ENCODE peak calls at places on chromosomes 13 and 19, in nine cellular contexts. One of them, this sample, is unnamed.

GRCh38 chr13:100520936-100521765 is 67.4 kb downstream of the GGACT start:
- DNase-seq in neural progenitor cell: peak; percentile 67
- DNase-seq in breast epithelium: no peak
- DNase-seq in psoas muscle: no peak
- DNase-seq in uterus: no peak
- DNase-seq in heart right ventricle: no peak
- DNase-seq in fibroblast of lung: no peak
- DNase-seq in A549: no peak
- DNase-seq in K562: no peak
- DNase-seq in this sample: no peak

GRCh38 chr19:11479470-11480080 is 1.3 kb downstream of the ELAVL3 start:
- DNase-seq in neural progenitor cell: peak; percentile 85
- DNase-seq in uterus: no peak
- DNase-seq in psoas muscle: no peak
- DNase-seq in heart right ventricle: no peak
- DNase-seq in breast epithelium: no peak
- DNase-seq in K562: peak; percentile 100
- DNase-seq in A549: no peak
- DNase-seq in fibroblast of lung: peak; percentile 15
- DNase-seq in this sample: peak; percentile 67

GRCh38 chr13:89857502-89857901 is 1490.0 kb upstream of the MIR17HG start:
- DNase-seq in fibroblast of lung: no peak
- DNase-seq in heart right ventricle: no peak
- DNase-seq in breast epithelium: no peak
- DNase-seq in neural progenitor cell: no peak
- DNase-seq in K562: no peak
- DNase-seq in uterus: no peak
- DNase-seq in psoas muscle: no peak
- DNase-seq in A549: no peak
- DNase-seq in this sample: no peak

GRCh38 chr19:57850553-57851017 is 926 bp downstream of the ZNF587 start:
- DNase-seq in fibroblast of lung: peak; percentile 82
- DNase-seq in breast epithelium: no peak
- DNase-seq in psoas muscle: no peak
- DNase-seq in uterus: no peak
- DNase-seq in A549: peak; percentile 41
- DNase-seq in K562: peak; percentile 41
- DNase-seq in neural progenitor cell: peak; percentile 56
- DNase-seq in heart right ventricle: peak; percentile 11
- DNase-seq in this sample: no peak

GRCh38 chr13:110921695-110922094 is 6.8 kb upstream of the ANKRD10 start:
- DNase-seq in K562: no peak
- DNase-seq in neural progenitor cell: peak; percentile 55
- DNase-seq in uterus: no peak
- DNase-seq in fibroblast of lung: no peak
- DNase-seq in breast epithelium: no peak
- DNase-seq in A549: no peak
- DNase-seq in psoas muscle: no peak
- DNase-seq in heart right ventricle: no peak
- DNase-seq in this sample: no peak

GRCh38 chr13:31072041-31072440 is 89.7 kb downstream of the HSPH1 start:
- DNase-seq in uterus: no peak
- DNase-seq in neural progenitor cell: no peak
- DNase-seq in psoas muscle: no peak
- DNase-seq in K562: no peak
- DNase-seq in fibroblast of lung: peak; percentile 47
- DNase-seq in heart right ventricle: no peak
- DNase-seq in A549: no peak
- DNase-seq in breast epithelium: no peak
- DNase-seq in this sample: no peak

GRCh38 chr19:32345261-32346207 is at the start of gene ZNF507:
- DNase-seq in K562: peak; percentile 98
- DNase-seq in A549: peak; percentile 92
- DNase-seq in neural progenitor cell: peak; percentile 93
- DNase-seq in breast epithelium: peak; percentile 83
- DNase-seq in heart right ventricle: peak; percentile 82
- DNase-seq in fibroblast of lung: peak; percentile 63
- DNase-seq in psoas muscle: peak; percentile 87
- DNase-seq in uterus: peak; percentile 73
- DNase-seq in this sample: peak; percentile 84

GRCh38 chr13:26022538-26023292 is 29.1 kb downstream of the SHISA2 start:
- DNase-seq in fibroblast of lung: peak; percentile 73
- DNase-seq in neural progenitor cell: no peak
- DNase-seq in breast epithelium: peak; percentile 89
- DNase-seq in heart right ventricle: peak; percentile 77
- DNase-seq in uterus: no peak
- DNase-seq in K562: no peak
- DNase-seq in A549: peak; percentile 2
- DNase-seq in psoas muscle: peak; percentile 86
- DNase-seq in this sample: no peak

GRCh38 chr19:19406878-19407639 is 1.6 kb downstream of the GATAD2A start:
- DNase-seq in uterus: no peak
- DNase-seq in heart right ventricle: no peak
- DNase-seq in K562: no peak
- DNase-seq in neural progenitor cell: peak; percentile 28
- DNase-seq in fibroblast of lung: peak; percentile 52
- DNase-seq in A549: peak; percentile 53
- DNase-seq in psoas muscle: no peak
- DNase-seq in breast epithelium: no peak
- DNase-seq in this sample: peak; percentile 63

GRCh38 chr19:10299545-10300458 is 9.8 kb downstream of the ZGLP1 start:
- DNase-seq in neural progenitor cell: no peak
- DNase-seq in psoas muscle: no peak
- DNase-seq in K562: peak; percentile 85
- DNase-seq in uterus: no peak
- DNase-seq in fibroblast of lung: no peak
- DNase-seq in A549: no peak
- DNase-seq in breast epithelium: no peak
- DNase-seq in heart right ventricle: no peak
- DNase-seq in this sample: peak; percentile 37

GRCh38 chr13:37490176-37490575 is 108.4 kb downstream of the POSTN start:
- DNase-seq in heart right ventricle: no peak
- DNase-seq in uterus: no peak
- DNase-seq in A549: no peak
- DNase-seq in K562: no peak
- DNase-seq in neural progenitor cell: no peak
- DNase-seq in breast epithelium: no peak
- DNase-seq in fibroblast of lung: peak; percentile 61
- DNase-seq in psoas muscle: no peak
- DNase-seq in this sample: no peak

GRCh38 chr19:31761281-31761913 is 412.2 kb upstream of the TSHZ3 start:
- DNase-seq in A549: no peak
- DNase-seq in K562: no peak
- DNase-seq in neural progenitor cell: peak; percentile 11
- DNase-seq in fibroblast of lung: no peak
- DNase-seq in uterus: no peak
- DNase-seq in heart right ventricle: no peak
- DNase-seq in psoas muscle: no peak
- DNase-seq in breast epithelium: no peak
- DNase-seq in this sample: no peak

DNA sequence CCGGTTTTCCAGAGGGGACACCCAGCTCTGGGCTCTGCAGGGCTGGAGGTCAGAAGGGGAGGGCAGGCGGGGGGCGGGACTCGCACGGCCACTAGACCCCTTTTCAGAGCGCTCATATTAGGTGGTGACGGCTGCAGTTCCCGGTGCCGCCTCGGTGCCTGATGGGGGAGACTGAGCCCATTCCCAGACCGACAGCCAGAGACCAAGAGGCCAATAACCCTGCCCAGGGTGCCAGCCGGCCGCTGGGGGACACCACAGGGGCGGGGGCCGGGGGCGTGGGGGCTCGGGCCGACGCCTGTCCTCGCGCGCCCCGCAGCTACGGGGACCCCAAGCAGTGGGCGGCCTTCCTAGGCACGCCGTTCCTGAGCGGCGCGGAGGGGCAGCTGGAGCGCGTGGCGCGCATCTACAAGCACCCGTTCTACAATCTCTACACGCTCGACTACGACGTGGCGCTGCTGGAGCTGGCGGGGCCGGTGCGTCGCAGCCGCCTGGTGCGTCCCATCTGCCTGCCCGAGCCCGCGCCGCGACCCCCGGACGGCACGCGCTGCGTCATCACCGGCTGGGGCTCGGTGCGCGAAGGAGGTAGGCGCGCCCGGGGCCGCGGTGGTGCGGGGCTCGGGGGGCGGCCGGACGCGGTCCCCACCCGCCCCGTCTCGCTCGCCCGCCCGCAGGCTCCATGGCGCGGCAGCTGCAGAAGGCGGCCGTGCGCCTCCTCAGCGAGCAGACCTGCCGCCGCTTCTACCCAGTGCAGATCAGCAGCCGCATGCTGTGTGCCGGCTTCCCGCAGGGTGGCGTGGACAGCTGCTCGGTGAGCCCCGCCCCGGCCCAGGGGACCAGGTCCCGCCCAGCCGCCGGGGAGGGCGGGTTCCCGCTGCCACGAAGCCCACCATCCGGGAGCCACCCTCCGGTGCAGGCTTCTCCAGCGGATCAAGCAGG is 2.4 kb downstream of the TIMM13 start:
- DNase-seq in breast epithelium: no peak
- DNase-seq in fibroblast of lung: peak; percentile 76
- DNase-seq in heart right ventricle: no peak
- DNase-seq in uterus: no peak
- DNase-seq in psoas muscle: peak; percentile 70
- DNase-seq in K562: peak; percentile 29
- DNase-seq in neural progenitor cell: peak; percentile 85
- DNase-seq in A549: no peak
- DNase-seq in this sample: no peak
- TF ChIP-seq CTCF in breast epithelium: no peak
- TF ChIP-seq CTCF in fibroblast of lung: peak; percentile 39
- TF ChIP-seq CTCF in heart right ventricle: no peak
- TF ChIP-seq CTCF in uterus: peak; percentile 22
- TF ChIP-seq CTCF in psoas muscle: peak; percentile 41
- TF ChIP-seq CTCF in K562: no peak
- TF ChIP-seq CTCF in neural progenitor cell: peak; percentile 49
- TF ChIP-seq CTCF in A549: no peak
- TF ChIP-seq CTCF in this sample: no peak

GRCh38 chr19:35119578-35119977 is 4.0 kb downstream of the FXYD3 start:
- DNase-seq in breast epithelium: no peak
- DNase-seq in K562: no peak
- DNase-seq in uterus: no peak
- DNase-seq in A549: no peak
- DNase-seq in fibroblast of lung: no peak
- DNase-seq in neural progenitor cell: no peak
- DNase-seq in heart right ventricle: no peak
- DNase-seq in psoas muscle: no peak
- DNase-seq in this sample: no peak
- H3K27ac ChIP-seq in breast epithelium: peak overlapping the region; percentile 90
- H3K27ac ChIP-seq in K562: no peak overlapping the region
- H3K27ac ChIP-seq in uterus: peak overlapping the region; percentile 27
- H3K27ac ChIP-seq in A549: no peak overlapping the region
- H3K27ac ChIP-seq in fibroblast of lung: no peak overlapping the region
- H3K27ac ChIP-seq in neural progenitor cell: no peak overlapping the region
- H3K27ac ChIP-seq in heart right ventricle: no peak overlapping the region
- H3K27ac ChIP-seq in psoas muscle: no peak overlapping the region
- H3K27ac ChIP-seq in this sample: peak overlapping the region; percentile 99

GRCh38 chr19:16456652-16457194 is 15.0 kb downstream of the EPS15L1 start:
- DNase-seq in fibroblast of lung: no peak
- DNase-seq in breast epithelium: no peak
- DNase-seq in heart right ventricle: no peak
- DNase-seq in uterus: no peak
- DNase-seq in A549: no peak
- DNase-seq in K562: no peak
- DNase-seq in neural progenitor cell: no peak
- DNase-seq in psoas muscle: no peak
- DNase-seq in this sample: no peak

GRCh38 chr19:16458391-16459128 is 13.2 kb downstream of the EPS15L1 start:
- DNase-seq in heart right ventricle: no peak
- DNase-seq in fibroblast of lung: no peak
- DNase-seq in A549: no peak
- DNase-seq in breast epithelium: no peak
- DNase-seq in K562: no peak
- DNase-seq in neural progenitor cell: no peak
- DNase-seq in psoas muscle: no peak
- DNase-seq in uterus: no peak
- DNase-seq in this sample: no peak

GRCh38 chr19:16457195-16457953 is 14.4 kb downstream of the EPS15L1 start:
- DNase-seq in fibroblast of lung: peak; percentile 61
- DNase-seq in breast epithelium: no peak
- DNase-seq in neural progenitor cell: peak; percentile 23
- DNase-seq in heart right ventricle: peak; percentile 38
- DNase-seq in uterus: peak; percentile 50
- DNase-seq in psoas muscle: peak; percentile 49
- DNase-seq in A549: no peak
- DNase-seq in K562: peak; percentile 57
- DNase-seq in this sample: no peak

GRCh38 chr19:16459680-16460079 is 12.1 kb downstream of the EPS15L1 start:
- DNase-seq in A549: no peak
- DNase-seq in heart right ventricle: no peak
- DNase-seq in breast epithelium: no peak
- DNase-seq in fibroblast of lung: no peak
- DNase-seq in neural progenitor cell: no peak
- DNase-seq in psoas muscle: no peak
- DNase-seq in K562: no peak
- DNase-seq in uterus: no peak
- DNase-seq in this sample: no peak

GRCh38 chr19:16457954-16458331 is 13.8 kb downstream of the EPS15L1 start:
- DNase-seq in heart right ventricle: no peak
- DNase-seq in A549: no peak
- DNase-seq in uterus: no peak
- DNase-seq in breast epithelium: no peak
- DNase-seq in fibroblast of lung: no peak
- DNase-seq in psoas muscle: peak; percentile 46
- DNase-seq in K562: no peak
- DNase-seq in neural progenitor cell: no peak
- DNase-seq in this sample: no peak
- H3K4me3 ChIP-seq in heart right ventricle: no peak overlapping the region
- H3K4me3 ChIP-seq in A549: no peak overlapping the region
- H3K4me3 ChIP-seq in uterus: no peak overlapping the region
- H3K4me3 ChIP-seq in breast epithelium: peak overlapping the region; percentile 53
- H3K4me3 ChIP-seq in fibroblast of lung: no peak overlapping the region
- H3K4me3 ChIP-seq in psoas muscle: peak overlapping the region; percentile 44
- H3K4me3 ChIP-seq in K562: no peak overlapping the region
- H3K4me3 ChIP-seq in neural progenitor cell: no peak overlapping the region
- H3K4me3 ChIP-seq in this sample: no peak overlapping the region

GRCh38 chr19:49468199-49468598 is 5.8 kb upstream of the FLT3LG start:
- DNase-seq in A549: no peak
- DNase-seq in breast epithelium: no peak
- DNase-seq in K562: peak; percentile 5
- DNase-seq in uterus: no peak
- DNase-seq in psoas muscle: no peak
- DNase-seq in heart right ventricle: no peak
- DNase-seq in fibroblast of lung: no peak
- DNase-seq in neural progenitor cell: no peak
- DNase-seq in this sample: no peak

GRCh38 chr19:49468746-49469447 is 5.1 kb upstream of the FLT3LG start:
- DNase-seq in A549: peak; percentile 82
- DNase-seq in heart right ventricle: peak; percentile 92
- DNase-seq in psoas muscle: peak; percentile 76
- DNase-seq in K562: peak; percentile 85
- DNase-seq in breast epithelium: no peak
- DNase-seq in neural progenitor cell: peak; percentile 94
- DNase-seq in fibroblast of lung: peak; percentile 23
- DNase-seq in uterus: peak; percentile 84
- DNase-seq in this sample: no peak

GRCh38 chr19:49472936-49473335 is 1.1 kb upstream of the FLT3LG start:
- DNase-seq in neural progenitor cell: no peak
- DNase-seq in uterus: no peak
- DNase-seq in psoas muscle: no peak
- DNase-seq in heart right ventricle: no peak
- DNase-seq in K562: no peak
- DNase-seq in A549: no peak
- DNase-seq in breast epithelium: no peak
- DNase-seq in fibroblast of lung: no peak
- DNase-seq in this sample: no peak

GRCh38 chr19:49470615-49470978 is 3.4 kb upstream of the FLT3LG start:
- DNase-seq in A549: no peak
- DNase-seq in neural progenitor cell: no peak
- DNase-seq in uterus: no peak
- DNase-seq in heart right ventricle: no peak
- DNase-seq in fibroblast of lung: no peak
- DNase-seq in breast epithelium: no peak
- DNase-seq in K562: no peak
- DNase-seq in psoas muscle: no peak
- DNase-seq in this sample: no peak

GRCh38 chr19:49469828-49470614 is 4.0 kb upstream of the FLT3LG start:
- DNase-seq in K562: no peak
- DNase-seq in psoas muscle: no peak
- DNase-seq in uterus: no peak
- DNase-seq in fibroblast of lung: no peak
- DNase-seq in heart right ventricle: no peak
- DNase-seq in A549: peak; percentile 49
- DNase-seq in breast epithelium: no peak
- DNase-seq in neural progenitor cell: no peak
- DNase-seq in this sample: no peak
- TF ChIP-seq CTCF in K562: peak; percentile 60
- TF ChIP-seq CTCF in psoas muscle: no peak
- TF ChIP-seq CTCF in uterus: no peak
- TF ChIP-seq CTCF in fibroblast of lung: peak; percentile 5
- TF ChIP-seq CTCF in heart right ventricle: no peak
- TF ChIP-seq CTCF in A549: peak; percentile 37
- TF ChIP-seq CTCF in breast epithelium: no peak
- TF ChIP-seq CTCF in neural progenitor cell: no peak
- TF ChIP-seq CTCF in this sample: no peak

This sample was measured in dorsolateral prefrontal cortex.